ENCODE peak calls at places on chromosome 7, in six cellular contexts. Z, X, B, V, O and J are unnamed samples.

GRCh38 chr7:3259711-3260424 is 41.2 kb upstream of the SDK1 start:
- DNase-seq in Z (no peak), X (no peak), B (no peak), V (no peak), O (no peak), J (peak; percentile 81)

GRCh38 chr7:90605055-90605454 is 8.9 kb downstream of the CDK14 start:
- DNase-seq in Z (no peak), X (no peak), B (no peak), V (peak; percentile 84), O (no peak), J (no peak)

GRCh38 chr7:16556359-16556758 is 29.7 kb downstream of the LRRC72 start:
- DNase-seq in Z (no peak), X (no peak), B (no peak), V (no peak), O (no peak), J (no peak)

GRCh38 chr7:113033959-113034358 is 52.7 kb downstream of the GPR85 start:
- DNase-seq in Z (no peak), X (no peak), B (no peak), V (no peak), O (no peak), J (no peak)

GRCh38 chr7:73831656-73832579 is 1.1 kb downstream of the CLDN4 start:
- DNase-seq in Z (no peak), X (peak; percentile 79), B (no peak), V (peak; percentile 94), O (peak; percentile 90), J (no peak)

GRCh38 chr7:74032191-74032490 is 4.2 kb downstream of the ELN start:
- DNase-seq in Z (no peak), X (no peak), B (no peak), V (peak; percentile 74), O (no peak), J (peak; percentile 63)

GRCh38 chr7:153005750-153006149 is 246.2 kb downstream of the ACTR3B start:
- DNase-seq in Z (no peak), X (no peak), B (no peak), V (no peak), O (no peak), J (no peak)

GRCh38 chr7:136998495-136998894 is 130.0 kb downstream of the CHRM2 start:
- DNase-seq in Z (no peak), X (no peak), B (no peak), V (no peak), O (no peak), J (peak; percentile 47)

GRCh38 chr7:130903358-130903974 is 169.5 kb upstream of the KLF14 start:
- DNase-seq in Z (no peak), X (no peak), B (no peak), V (no peak), O (no peak), J (peak; percentile 99)

GRCh38 chr7:141697211-141697871 is 4.6 kb downstream of the DENND11 start:
- DNase-seq in Z (no peak), X (no peak), B (no peak), V (no peak), O (no peak), J (no peak)

GRCh38 chr7:17495655-17496396 is 197.4 kb downstream of the AHR start:
- DNase-seq in Z (no peak), X (no peak), B (no peak), V (no peak), O (no peak), J (peak; percentile 54)

GRCh38 chr7:144995495-144995894 is 159.6 kb upstream of the TPK1 start:
- DNase-seq in Z (no peak), X (no peak), B (no peak), V (no peak), O (no peak), J (no peak)

GRCh38 chr7:5780801-5781496 is 514 bp downstream of the RNF216 start:
- DNase-seq in Z (peak; percentile 91), X (peak; percentile 59), B (no peak), V (peak; percentile 84), O (peak; percentile 45), J (peak; percentile 43)

GRCh38 chr7:96321041-96321669 is 743 bp downstream of the SLC25A13 start:
- DNase-seq in Z (peak; percentile 95), X (peak; percentile 93), B (peak; percentile 84), V (peak; percentile 92), O (peak; percentile 88), J (peak; percentile 91)

GRCh38 chr7:17564678-17565209 is 266.3 kb downstream of the AHR start:
- DNase-seq in Z (no peak), X (no peak), B (no peak), V (no peak), O (no peak), J (peak; percentile 96)

DNA sequence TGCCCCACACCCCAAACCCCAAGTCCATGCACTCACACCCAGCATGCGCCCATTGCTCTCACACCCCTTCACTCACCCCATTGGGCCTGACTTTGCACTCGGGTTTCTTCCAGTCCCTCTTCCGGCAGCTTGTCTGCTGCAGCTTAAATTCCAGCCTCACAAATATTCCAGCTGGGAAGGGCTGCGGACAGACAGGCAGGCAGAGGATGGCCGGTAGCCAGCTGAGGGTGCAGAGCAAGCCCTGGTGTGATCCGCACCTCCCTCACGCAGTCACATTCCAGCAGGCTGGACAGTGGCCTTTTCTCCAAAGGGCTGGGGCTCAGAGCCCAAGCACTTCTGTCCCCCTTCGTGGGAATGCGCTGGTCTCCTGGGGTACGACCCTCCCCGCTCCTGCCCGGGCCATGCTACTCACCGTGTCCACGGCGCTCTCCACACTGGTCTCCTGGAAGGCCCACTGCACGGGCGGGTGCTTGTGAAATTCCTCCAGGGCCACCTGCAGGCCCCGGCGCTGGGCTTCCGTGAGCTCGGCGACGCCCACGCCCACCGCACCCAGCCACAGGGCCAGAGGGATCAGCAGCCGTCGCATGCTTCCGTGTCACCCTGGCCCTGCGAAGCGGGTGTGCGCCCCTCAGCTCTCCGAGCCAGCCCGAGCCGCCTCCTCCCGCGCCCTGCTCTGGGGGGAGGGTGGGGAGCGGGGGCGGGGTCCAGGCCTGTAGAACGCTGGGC is 1.2 kb downstream of the RARRES2 start:
- DNase-seq in Z (no peak), X (peak; percentile 47), B (no peak), V (peak; percentile 89), O (peak; percentile 55), J (peak; percentile 69)
- H3K4me3 ChIP-seq in Z (peak overlapping the region; percentile 40), X (peak overlapping the region; percentile 49), B (no peak overlapping the region), V (peak overlapping the region; percentile 55), O (peak overlapping the region; percentile 60), J (peak overlapping the region; percentile 49)

GRCh38 chr7:77833136-77833535 is 34.6 kb downstream of the PHTF2 start:
- DNase-seq in Z (no peak), X (no peak), B (no peak), V (no peak), O (no peak), J (no peak)
- H3K4me3 ChIP-seq in Z (no peak overlapping the region), X (no peak overlapping the region), B (no peak overlapping the region), V (no peak overlapping the region), O (no peak overlapping the region), J (no peak overlapping the region)

GRCh38 chr7:158327571-158328180 is 259.9 kb downstream of the PTPRN2 start:
- DNase-seq in Z (peak; percentile 40), X (no peak), B (no peak), V (no peak), O (no peak), J (no peak)

GRCh38 chr7:158327012-158327411 is 260.6 kb downstream of the PTPRN2 start:
- DNase-seq in Z (peak; percentile 11), X (no peak), B (no peak), V (no peak), O (no peak), J (no peak)

GRCh38 chr7:158328376-158329013 is 259.1 kb downstream of the PTPRN2 start:
- DNase-seq in Z (peak; percentile 54), X (no peak), B (no peak), V (no peak), O (no peak), J (no peak)

GRCh38 chr7:158329014-158329610 is 258.5 kb downstream of the PTPRN2 start:
- DNase-seq in Z (peak; percentile 69), X (no peak), B (no peak), V (no peak), O (no peak), J (no peak)

GRCh38 chr7:158329686-158330085 is 257.9 kb downstream of the PTPRN2 start:
- DNase-seq in Z (peak; percentile 8), X (no peak), B (no peak), V (no peak), O (no peak), J (no peak)
- H3K4me3 ChIP-seq in Z (no peak overlapping the region), X (no peak overlapping the region), B (no peak overlapping the region), V (no peak overlapping the region), O (no peak overlapping the region), J (no peak overlapping the region)

GRCh38 chr7:30173058-30173897 is 38.5 kb downstream of the MTURN start:
- DNase-seq in Z (no peak), X (no peak), B (no peak), V (peak; percentile 90), O (peak; percentile 46), J (peak; percentile 74)
- H3K4me3 ChIP-seq in Z (no peak overlapping the region), X (no peak overlapping the region), B (no peak overlapping the region), V (no peak overlapping the region), O (no peak overlapping the region), J (no peak overlapping the region)

DNA sequence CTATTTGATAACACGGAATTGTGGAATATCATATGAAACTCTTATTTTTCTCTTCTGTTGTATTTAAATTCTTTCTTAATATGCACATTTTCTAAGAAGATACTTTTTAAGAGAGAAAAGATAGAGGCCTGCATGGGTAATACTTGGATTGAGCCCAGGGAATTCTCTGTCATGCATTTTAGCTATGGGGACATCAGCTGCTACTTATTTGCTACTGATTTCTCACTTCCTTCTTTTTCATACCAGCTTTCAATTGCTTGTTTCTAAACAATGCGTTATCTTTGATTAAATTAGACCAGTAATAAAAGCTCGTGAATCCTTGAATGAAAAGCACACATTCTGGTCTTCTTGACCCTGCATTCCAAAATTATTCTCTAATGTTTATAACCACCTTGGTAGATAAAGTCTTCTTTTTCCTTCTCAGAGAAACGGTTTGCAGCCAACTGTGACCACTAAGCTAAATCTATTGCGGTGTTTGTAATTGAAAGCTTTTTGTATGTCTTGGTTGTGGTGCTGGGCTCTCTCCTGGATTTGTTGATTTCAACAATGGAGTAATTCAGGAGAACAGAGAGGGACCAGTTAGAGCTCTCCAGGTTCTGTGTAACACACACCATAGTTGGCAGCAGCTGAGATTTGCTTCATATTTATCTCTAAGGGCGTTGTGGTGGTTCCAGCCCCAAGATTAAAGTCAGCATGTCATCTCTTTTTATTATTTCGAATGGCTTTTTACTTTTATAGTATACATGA is 139.3 kb downstream of the PPP1R9A start:
- DNase-seq in Z (no peak), X (no peak), B (no peak), V (no peak), O (no peak), J (no peak)
- H3K4me3 ChIP-seq in Z (no peak overlapping the region), X (no peak overlapping the region), B (no peak overlapping the region), V (no peak overlapping the region), O (no peak overlapping the region), J (no peak overlapping the region)

GRCh38 chr7:72336382-72336886 is 75.7 kb downstream of the CALN1 start:
- DNase-seq in Z (no peak), X (no peak), B (no peak), V (no peak), O (no peak), J (no peak)
- H3K4me3 ChIP-seq in Z (no peak overlapping the region), X (no peak overlapping the region), B (no peak overlapping the region), V (no peak overlapping the region), O (no peak overlapping the region), J (no peak overlapping the region)

DNA sequence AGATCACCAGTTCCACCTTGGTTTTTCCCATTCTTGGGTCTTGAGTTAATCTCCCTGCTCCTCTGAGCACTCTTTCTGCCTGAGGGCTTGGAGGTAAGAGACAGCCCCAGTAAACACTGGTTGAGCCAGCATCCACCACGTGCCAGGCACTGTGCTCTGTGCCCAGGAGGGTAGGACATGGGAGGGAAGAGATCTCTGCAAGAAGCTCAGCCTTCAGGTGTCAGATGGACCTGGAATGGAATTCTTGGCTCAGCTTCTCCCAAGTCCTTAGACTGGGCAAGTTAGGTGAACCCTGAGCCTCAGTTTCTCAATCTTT is 2.5 kb downstream of the ZYX start:
- DNase-seq in Z (no peak), X (no peak), B (no peak), V (peak; percentile 35), O (no peak), J (no peak)
- H3K4me3 ChIP-seq in Z (no peak overlapping the region), X (peak overlapping the region; percentile 100), B (no peak overlapping the region), V (no peak overlapping the region), O (peak overlapping the region; percentile 78), J (peak overlapping the region; percentile 95)

GRCh38 chr7:151244871-151245346 is 3.6 kb downstream of the SMARCD3 start:
- DNase-seq in Z (peak; percentile 71), X (no peak), B (no peak), V (peak; percentile 73), O (no peak), J (no peak)
- H3K4me3 ChIP-seq in Z (peak overlapping the region; percentile 26), X (peak overlapping the region; percentile 50), B (peak overlapping the region; percentile 52), V (peak overlapping the region; percentile 39), O (peak overlapping the region; percentile 45), J (peak overlapping the region; percentile 39)